ENCODE peak calls at places on chromosomes 11 and 22, in six cellular contexts. X is ACHN, G is brain microvascular endothelial cell, N is NCI-H1105 treated with DMSO at 0.1 percent for 48 hours, C is astrocyte of the spinal cord, U is endothelial cell. K is an unnamed sample.

GRCh38 chr22:40044870-40045834 is 50.4 kb downstream of the FAM83F start:
- DNase-seq in G (peak), X (peak), N (peak), U (peak), C (peak), K (no peak)

GRCh38 chr11:76030286-76030685 is 176.0 kb downstream of the WNT11 start:
- DNase-seq in N (no peak), C (peak), U (no peak), X (no peak), G (peak), K (no peak)

GRCh38 chr11:17479284-17480214 is 2.9 kb upstream of the ABCC8 start:
- DNase-seq in U (peak), X (peak), C (peak), N (peak), G (no peak), K (no peak)

GRCh38 chr11:45169310-45170072 is 23.1 kb downstream of the PRDM11 start:
- DNase-seq in X (peak), C (no peak), N (peak), G (no peak), U (no peak), K (no peak)

GRCh38 chr11:72446929-72447753 is 12.8 kb upstream of the CLPB start:
- DNase-seq in U (peak), G (peak), X (peak), N (peak), C (peak), K (no peak)

GRCh38 chr22:45891021-45891421 is 85.9 kb downstream of the WNT7B start:
- DNase-seq in X (no peak), N (no peak), G (no peak), U (no peak), C (no peak), K (no peak)

GRCh38 chr11:79412761-79413160 is 28.1 kb downstream of the TENM4 start:
- DNase-seq in X (peak), U (no peak), N (no peak), G (no peak), C (no peak), K (no peak)

GRCh38 chr11:100748153-100748552 is 61.1 kb downstream of the ARHGAP42 start:
- DNase-seq in G (no peak), C (no peak), N (no peak), U (no peak), X (no peak), K (no peak)

GRCh38 chr22:29328566-29329500 is 13.3 kb upstream of the RASL10A start:
- DNase-seq in X (no peak), C (no peak), N (no peak), G (no peak), U (no peak), K (no peak)

K was measured in iPS DF 19.7.